ENCODE peak calls at places on chromosomes 16 and 17, in ten cellular contexts. One of them, this sample, is unnamed.

GRCh38 chr17:4001048-4001590 is 36.9 kb upstream of the ATP2A3 start:
- DNase-seq in EL: no peak
- DNase-seq in stromal cell of bone marrow: peak
- DNase-seq in stimulated activated CD4-positive, alpha-beta T cell treated with anti-CD3 and anti-CD28 coated beads, Interleukin-12 subunit alpha, Interleukin-12 subunit beta, amount 100 ng/mL, for 4 hours: no peak
- DNase-seq in iPS DF 19.7: no peak
- DNase-seq in heart left ventricle: no peak
- DNase-seq in LHCN-M2: no peak
- DNase-seq in ELR: no peak
- DNase-seq in HL-60: no peak
- DNase-seq in effector memory CD4-positive, alpha-beta T cell: no peak
- DNase-seq in this sample: no peak

GRCh38 chr16:88617268-88618031 is 20.9 kb upstream of the IL17C start:
- DNase-seq in EL: no peak
- DNase-seq in stromal cell of bone marrow: no peak
- DNase-seq in stimulated activated CD4-positive, alpha-beta T cell treated with anti-CD3 and anti-CD28 coated beads, Interleukin-12 subunit alpha, Interleukin-12 subunit beta, amount 100 ng/mL, for 4 hours: no peak
- DNase-seq in iPS DF 19.7: no peak
- DNase-seq in heart left ventricle: no peak
- DNase-seq in LHCN-M2: no peak
- DNase-seq in ELR: no peak
- DNase-seq in HL-60: no peak
- DNase-seq in effector memory CD4-positive, alpha-beta T cell: no peak
- DNase-seq in this sample: no peak

GRCh38 chr17:57178839-57179238 is 77.5 kb upstream of the MSI2 start:
- DNase-seq in EL: no peak
- DNase-seq in stromal cell of bone marrow: no peak
- DNase-seq in stimulated activated CD4-positive, alpha-beta T cell treated with anti-CD3 and anti-CD28 coated beads, Interleukin-12 subunit alpha, Interleukin-12 subunit beta, amount 100 ng/mL, for 4 hours: no peak
- DNase-seq in iPS DF 19.7: no peak
- DNase-seq in heart left ventricle: no peak
- DNase-seq in LHCN-M2: no peak
- DNase-seq in ELR: no peak
- DNase-seq in HL-60: no peak
- DNase-seq in effector memory CD4-positive, alpha-beta T cell: no peak
- DNase-seq in this sample: no peak

GRCh38 chr17:49979748-49980479 is 10.9 kb downstream of the DLX4 start:
- DNase-seq in EL: no peak
- DNase-seq in stromal cell of bone marrow: no peak
- DNase-seq in stimulated activated CD4-positive, alpha-beta T cell treated with anti-CD3 and anti-CD28 coated beads, Interleukin-12 subunit alpha, Interleukin-12 subunit beta, amount 100 ng/mL, for 4 hours: no peak
- DNase-seq in iPS DF 19.7: no peak
- DNase-seq in heart left ventricle: no peak
- DNase-seq in LHCN-M2: no peak
- DNase-seq in ELR: no peak
- DNase-seq in HL-60: no peak
- DNase-seq in effector memory CD4-positive, alpha-beta T cell: no peak
- DNase-seq in this sample: no peak

GRCh38 chr17:9729034-9729650 is 62.2 kb downstream of the DHRS7C start:
- DNase-seq in EL: peak
- DNase-seq in stromal cell of bone marrow: peak
- DNase-seq in stimulated activated CD4-positive, alpha-beta T cell treated with anti-CD3 and anti-CD28 coated beads, Interleukin-12 subunit alpha, Interleukin-12 subunit beta, amount 100 ng/mL, for 4 hours: no peak
- DNase-seq in iPS DF 19.7: peak
- DNase-seq in heart left ventricle: no peak
- DNase-seq in LHCN-M2: peak
- DNase-seq in ELR: peak
- DNase-seq in HL-60: peak
- DNase-seq in effector memory CD4-positive, alpha-beta T cell: no peak
- DNase-seq in this sample: no peak

GRCh38 chr16:13378151-13378550 is 476.8 kb downstream of the SHISA9 start:
- DNase-seq in EL: no peak
- DNase-seq in stromal cell of bone marrow: no peak
- DNase-seq in stimulated activated CD4-positive, alpha-beta T cell treated with anti-CD3 and anti-CD28 coated beads, Interleukin-12 subunit alpha, Interleukin-12 subunit beta, amount 100 ng/mL, for 4 hours: no peak
- DNase-seq in iPS DF 19.7: no peak
- DNase-seq in heart left ventricle: no peak
- DNase-seq in LHCN-M2: peak
- DNase-seq in ELR: no peak
- DNase-seq in HL-60: no peak
- DNase-seq in effector memory CD4-positive, alpha-beta T cell: no peak
- DNase-seq in this sample: no peak

GRCh38 chr16:47817048-47817447 is 338.7 kb downstream of the ABCC12 start:
- DNase-seq in EL: no peak
- DNase-seq in stromal cell of bone marrow: no peak
- DNase-seq in stimulated activated CD4-positive, alpha-beta T cell treated with anti-CD3 and anti-CD28 coated beads, Interleukin-12 subunit alpha, Interleukin-12 subunit beta, amount 100 ng/mL, for 4 hours: no peak
- DNase-seq in iPS DF 19.7: no peak
- DNase-seq in heart left ventricle: no peak
- DNase-seq in LHCN-M2: no peak
- DNase-seq in ELR: no peak
- DNase-seq in HL-60: no peak
- DNase-seq in effector memory CD4-positive, alpha-beta T cell: no peak
- DNase-seq in this sample: no peak

GRCh38 chr17:73489333-73489732 is 154.9 kb downstream of the SDK2 start:
- DNase-seq in EL: no peak
- DNase-seq in stromal cell of bone marrow: no peak
- DNase-seq in stimulated activated CD4-positive, alpha-beta T cell treated with anti-CD3 and anti-CD28 coated beads, Interleukin-12 subunit alpha, Interleukin-12 subunit beta, amount 100 ng/mL, for 4 hours: no peak
- DNase-seq in iPS DF 19.7: no peak
- DNase-seq in heart left ventricle: no peak
- DNase-seq in LHCN-M2: no peak
- DNase-seq in ELR: no peak
- DNase-seq in HL-60: no peak
- DNase-seq in effector memory CD4-positive, alpha-beta T cell: no peak
- DNase-seq in this sample: no peak

GRCh38 chr17:56913000-56913866 is 616 bp downstream of the TRIM25 start:
- DNase-seq in EL: no peak
- DNase-seq in stromal cell of bone marrow: no peak
- DNase-seq in stimulated activated CD4-positive, alpha-beta T cell treated with anti-CD3 and anti-CD28 coated beads, Interleukin-12 subunit alpha, Interleukin-12 subunit beta, amount 100 ng/mL, for 4 hours: peak
- DNase-seq in iPS DF 19.7: no peak
- DNase-seq in heart left ventricle: peak
- DNase-seq in LHCN-M2: no peak
- DNase-seq in ELR: peak
- DNase-seq in HL-60: no peak
- DNase-seq in effector memory CD4-positive, alpha-beta T cell: no peak
- DNase-seq in this sample: no peak

GRCh38 chr16:83929811-83930555 is 23.1 kb upstream of the OSGIN1 start:
- DNase-seq in EL: no peak
- DNase-seq in stromal cell of bone marrow: no peak
- DNase-seq in stimulated activated CD4-positive, alpha-beta T cell treated with anti-CD3 and anti-CD28 coated beads, Interleukin-12 subunit alpha, Interleukin-12 subunit beta, amount 100 ng/mL, for 4 hours: no peak
- DNase-seq in iPS DF 19.7: no peak
- DNase-seq in heart left ventricle: no peak
- DNase-seq in LHCN-M2: no peak
- DNase-seq in ELR: no peak
- DNase-seq in HL-60: no peak
- DNase-seq in effector memory CD4-positive, alpha-beta T cell: no peak
- DNase-seq in this sample: no peak

GRCh38 chr16:84371553-84371865 is 3.2 kb downstream of the ATP2C2 start:
- DNase-seq in EL: no peak
- DNase-seq in stromal cell of bone marrow: no peak
- DNase-seq in stimulated activated CD4-positive, alpha-beta T cell treated with anti-CD3 and anti-CD28 coated beads, Interleukin-12 subunit alpha, Interleukin-12 subunit beta, amount 100 ng/mL, for 4 hours: no peak
- DNase-seq in iPS DF 19.7: no peak
- DNase-seq in heart left ventricle: no peak
- DNase-seq in LHCN-M2: no peak
- DNase-seq in ELR: no peak
- DNase-seq in HL-60: no peak
- DNase-seq in effector memory CD4-positive, alpha-beta T cell: no peak
- DNase-seq in this sample: no peak

GRCh38 chr16:81654346-81654745 is 124.7 kb upstream of the PLCG2 start:
- DNase-seq in EL: no peak
- DNase-seq in stromal cell of bone marrow: no peak
- DNase-seq in stimulated activated CD4-positive, alpha-beta T cell treated with anti-CD3 and anti-CD28 coated beads, Interleukin-12 subunit alpha, Interleukin-12 subunit beta, amount 100 ng/mL, for 4 hours: no peak
- DNase-seq in iPS DF 19.7: no peak
- DNase-seq in heart left ventricle: no peak
- DNase-seq in LHCN-M2: no peak
- DNase-seq in ELR: peak
- DNase-seq in HL-60: no peak
- DNase-seq in effector memory CD4-positive, alpha-beta T cell: no peak
- DNase-seq in this sample: no peak

GRCh38 chr16:8623634-8624033 is 2.1 kb downstream of the METTL22 start:
- DNase-seq in EL: peak
- DNase-seq in stromal cell of bone marrow: no peak
- DNase-seq in stimulated activated CD4-positive, alpha-beta T cell treated with anti-CD3 and anti-CD28 coated beads, Interleukin-12 subunit alpha, Interleukin-12 subunit beta, amount 100 ng/mL, for 4 hours: no peak
- DNase-seq in iPS DF 19.7: no peak
- DNase-seq in heart left ventricle: no peak
- DNase-seq in LHCN-M2: peak
- DNase-seq in ELR: peak
- DNase-seq in HL-60: no peak
- DNase-seq in effector memory CD4-positive, alpha-beta T cell: no peak
- DNase-seq in this sample: no peak

GRCh38 chr17:37820313-37821024 is 75.6 kb upstream of the HNF1B start:
- DNase-seq in EL: peak
- DNase-seq in stromal cell of bone marrow: no peak
- DNase-seq in stimulated activated CD4-positive, alpha-beta T cell treated with anti-CD3 and anti-CD28 coated beads, Interleukin-12 subunit alpha, Interleukin-12 subunit beta, amount 100 ng/mL, for 4 hours: no peak
- DNase-seq in iPS DF 19.7: no peak
- DNase-seq in heart left ventricle: no peak
- DNase-seq in LHCN-M2: no peak
- DNase-seq in ELR: peak
- DNase-seq in HL-60: no peak
- DNase-seq in effector memory CD4-positive, alpha-beta T cell: no peak
- DNase-seq in this sample: no peak

GRCh38 chr17:39872700-39873099 is 4.7 kb downstream of the ZPBP2 start:
- DNase-seq in EL: peak
- DNase-seq in stromal cell of bone marrow: peak
- DNase-seq in stimulated activated CD4-positive, alpha-beta T cell treated with anti-CD3 and anti-CD28 coated beads, Interleukin-12 subunit alpha, Interleukin-12 subunit beta, amount 100 ng/mL, for 4 hours: no peak
- DNase-seq in iPS DF 19.7: no peak
- DNase-seq in heart left ventricle: no peak
- DNase-seq in LHCN-M2: peak
- DNase-seq in ELR: peak
- DNase-seq in HL-60: no peak
- DNase-seq in effector memory CD4-positive, alpha-beta T cell: no peak
- DNase-seq in this sample: no peak

GRCh38 chr17:79842656-79843474 is 3.6 kb upstream of the CBX4 start:
- DNase-seq in EL: peak
- DNase-seq in stromal cell of bone marrow: no peak
- DNase-seq in stimulated activated CD4-positive, alpha-beta T cell treated with anti-CD3 and anti-CD28 coated beads, Interleukin-12 subunit alpha, Interleukin-12 subunit beta, amount 100 ng/mL, for 4 hours: no peak
- DNase-seq in iPS DF 19.7: no peak
- DNase-seq in heart left ventricle: no peak
- DNase-seq in LHCN-M2: no peak
- DNase-seq in ELR: peak
- DNase-seq in HL-60: no peak
- DNase-seq in effector memory CD4-positive, alpha-beta T cell: no peak
- DNase-seq in this sample: no peak

GRCh38 chr16:48384982-48385271 is 286 bp downstream of the SIAH1 start:
- DNase-seq in EL: no peak
- DNase-seq in stromal cell of bone marrow: no peak
- DNase-seq in stimulated activated CD4-positive, alpha-beta T cell treated with anti-CD3 and anti-CD28 coated beads, Interleukin-12 subunit alpha, Interleukin-12 subunit beta, amount 100 ng/mL, for 4 hours: no peak
- DNase-seq in iPS DF 19.7: no peak
- DNase-seq in heart left ventricle: no peak
- DNase-seq in LHCN-M2: no peak
- DNase-seq in ELR: no peak
- DNase-seq in HL-60: no peak
- DNase-seq in effector memory CD4-positive, alpha-beta T cell: no peak
- DNase-seq in this sample: no peak

GRCh38 chr16:982152-983043 is 828 bp downstream of the SOX8 start:
- DNase-seq in EL: no peak
- DNase-seq in stromal cell of bone marrow: no peak
- DNase-seq in stimulated activated CD4-positive, alpha-beta T cell treated with anti-CD3 and anti-CD28 coated beads, Interleukin-12 subunit alpha, Interleukin-12 subunit beta, amount 100 ng/mL, for 4 hours: no peak
- DNase-seq in iPS DF 19.7: no peak
- DNase-seq in heart left ventricle: no peak
- DNase-seq in LHCN-M2: no peak
- DNase-seq in ELR: no peak
- DNase-seq in HL-60: no peak
- DNase-seq in effector memory CD4-positive, alpha-beta T cell: no peak
- DNase-seq in this sample: no peak

GRCh38 chr17:20206068-20206467 is 196.9 kb downstream of the SPECC1 start:
- DNase-seq in EL: no peak
- DNase-seq in stromal cell of bone marrow: no peak
- DNase-seq in stimulated activated CD4-positive, alpha-beta T cell treated with anti-CD3 and anti-CD28 coated beads, Interleukin-12 subunit alpha, Interleukin-12 subunit beta, amount 100 ng/mL, for 4 hours: peak
- DNase-seq in iPS DF 19.7: no peak
- DNase-seq in heart left ventricle: no peak
- DNase-seq in LHCN-M2: no peak
- DNase-seq in ELR: peak
- DNase-seq in HL-60: no peak
- DNase-seq in effector memory CD4-positive, alpha-beta T cell: no peak
- DNase-seq in this sample: no peak

GRCh38 chr16:24052466-24053324 is 203.4 kb upstream of the CACNG3 start:
- DNase-seq in EL: no peak
- DNase-seq in stromal cell of bone marrow: no peak
- DNase-seq in stimulated activated CD4-positive, alpha-beta T cell treated with anti-CD3 and anti-CD28 coated beads, Interleukin-12 subunit alpha, Interleukin-12 subunit beta, amount 100 ng/mL, for 4 hours: no peak
- DNase-seq in iPS DF 19.7: no peak
- DNase-seq in heart left ventricle: no peak
- DNase-seq in LHCN-M2: no peak
- DNase-seq in ELR: no peak
- DNase-seq in HL-60: no peak
- DNase-seq in effector memory CD4-positive, alpha-beta T cell: no peak
- DNase-seq in this sample: no peak

GRCh38 chr17:77839324-77840155 is 119.0 kb upstream of the TNRC6C start:
- DNase-seq in EL: no peak
- DNase-seq in stromal cell of bone marrow: no peak
- DNase-seq in stimulated activated CD4-positive, alpha-beta T cell treated with anti-CD3 and anti-CD28 coated beads, Interleukin-12 subunit alpha, Interleukin-12 subunit beta, amount 100 ng/mL, for 4 hours: no peak
- DNase-seq in iPS DF 19.7: no peak
- DNase-seq in heart left ventricle: no peak
- DNase-seq in LHCN-M2: no peak
- DNase-seq in ELR: no peak
- DNase-seq in HL-60: no peak
- DNase-seq in effector memory CD4-positive, alpha-beta T cell: no peak
- DNase-seq in this sample: no peak

GRCh38 chr17:64780096-64781012 is 118.2 kb upstream of the SMURF2 start:
- DNase-seq in EL: peak
- DNase-seq in stromal cell of bone marrow: no peak
- DNase-seq in stimulated activated CD4-positive, alpha-beta T cell treated with anti-CD3 and anti-CD28 coated beads, Interleukin-12 subunit alpha, Interleukin-12 subunit beta, amount 100 ng/mL, for 4 hours: peak
- DNase-seq in iPS DF 19.7: no peak
- DNase-seq in heart left ventricle: peak
- DNase-seq in LHCN-M2: no peak
- DNase-seq in ELR: peak
- DNase-seq in HL-60: no peak
- DNase-seq in effector memory CD4-positive, alpha-beta T cell: peak
- DNase-seq in this sample: no peak

GRCh38 chr16:67676516-67676915 is 9.9 kb downstream of the C16orf86 start:
- DNase-seq in EL: no peak
- DNase-seq in stromal cell of bone marrow: no peak
- DNase-seq in stimulated activated CD4-positive, alpha-beta T cell treated with anti-CD3 and anti-CD28 coated beads, Interleukin-12 subunit alpha, Interleukin-12 subunit beta, amount 100 ng/mL, for 4 hours: no peak
- DNase-seq in iPS DF 19.7: no peak
- DNase-seq in heart left ventricle: no peak
- DNase-seq in LHCN-M2: no peak
- DNase-seq in ELR: no peak
- DNase-seq in HL-60: no peak
- DNase-seq in effector memory CD4-positive, alpha-beta T cell: no peak
- DNase-seq in this sample: no peak

GRCh38 chr16:56355786-56356275 is 69.5 kb downstream of the AMFR start:
- DNase-seq in EL: no peak
- DNase-seq in stromal cell of bone marrow: no peak
- DNase-seq in stimulated activated CD4-positive, alpha-beta T cell treated with anti-CD3 and anti-CD28 coated beads, Interleukin-12 subunit alpha, Interleukin-12 subunit beta, amount 100 ng/mL, for 4 hours: no peak
- DNase-seq in iPS DF 19.7: no peak
- DNase-seq in heart left ventricle: no peak
- DNase-seq in LHCN-M2: no peak
- DNase-seq in ELR: no peak
- DNase-seq in HL-60: no peak
- DNase-seq in effector memory CD4-positive, alpha-beta T cell: no peak
- DNase-seq in this sample: no peak

GRCh38 chr16:50836121-50836541 is 94.2 kb downstream of the CYLD start:
- DNase-seq in EL: no peak
- DNase-seq in stromal cell of bone marrow: no peak
- DNase-seq in stimulated activated CD4-positive, alpha-beta T cell treated with anti-CD3 and anti-CD28 coated beads, Interleukin-12 subunit alpha, Interleukin-12 subunit beta, amount 100 ng/mL, for 4 hours: no peak
- DNase-seq in iPS DF 19.7: no peak
- DNase-seq in heart left ventricle: no peak
- DNase-seq in LHCN-M2: no peak
- DNase-seq in ELR: no peak
- DNase-seq in HL-60: no peak
- DNase-seq in effector memory CD4-positive, alpha-beta T cell: no peak
- DNase-seq in this sample: no peak

GRCh38 chr16:24906199-24906808 is 60.5 kb downstream of the SLC5A11 start:
- DNase-seq in EL: peak
- DNase-seq in stromal cell of bone marrow: peak
- DNase-seq in stimulated activated CD4-positive, alpha-beta T cell treated with anti-CD3 and anti-CD28 coated beads, Interleukin-12 subunit alpha, Interleukin-12 subunit beta, amount 100 ng/mL, for 4 hours: no peak
- DNase-seq in iPS DF 19.7: no peak
- DNase-seq in heart left ventricle: no peak
- DNase-seq in LHCN-M2: no peak
- DNase-seq in ELR: peak
- DNase-seq in HL-60: no peak
- DNase-seq in effector memory CD4-positive, alpha-beta T cell: no peak
- DNase-seq in this sample: no peak

GRCh38 chr17:81365601-81366585 is 29.4 kb upstream of the BAHCC1 start:
- DNase-seq in EL: no peak
- DNase-seq in stromal cell of bone marrow: no peak
- DNase-seq in stimulated activated CD4-positive, alpha-beta T cell treated with anti-CD3 and anti-CD28 coated beads, Interleukin-12 subunit alpha, Interleukin-12 subunit beta, amount 100 ng/mL, for 4 hours: no peak
- DNase-seq in iPS DF 19.7: no peak
- DNase-seq in heart left ventricle: no peak
- DNase-seq in LHCN-M2: no peak
- DNase-seq in ELR: no peak
- DNase-seq in HL-60: no peak
- DNase-seq in effector memory CD4-positive, alpha-beta T cell: no peak
- DNase-seq in this sample: no peak

GRCh38 chr17:4497101-4497824 is 1.4 kb upstream of the SPNS2 start:
- DNase-seq in EL: peak
- DNase-seq in stromal cell of bone marrow: no peak
- DNase-seq in stimulated activated CD4-positive, alpha-beta T cell treated with anti-CD3 and anti-CD28 coated beads, Interleukin-12 subunit alpha, Interleukin-12 subunit beta, amount 100 ng/mL, for 4 hours: no peak
- DNase-seq in iPS DF 19.7: no peak
- DNase-seq in heart left ventricle: no peak
- DNase-seq in LHCN-M2: peak
- DNase-seq in ELR: peak
- DNase-seq in HL-60: no peak
- DNase-seq in effector memory CD4-positive, alpha-beta T cell: no peak
- DNase-seq in this sample: no peak